ENCODE peak calls at places on chromosomes 11 and 22, in nine cellular contexts. I is MM.1S, W is GM23248, D is PC-3, Q is PC-9, N is HCT116, V is GM23338, Z is SK-N-SH, R is hepatocyte. P is an unnamed sample.

GRCh38 chr11:65390099-65390941 is 3.9 kb downstream of the FRMD8 start:
- DNase-seq in I (no peak), W (peak; percentile 62), D (no peak), Q (no peak), N (no peak), V (no peak), Z (no peak), R (no peak), P (no peak)

GRCh38 chr11:134223066-134223465 is 701 bp downstream of the NCAPD3 start:
- DNase-seq in I (no peak), W (peak; percentile 30), D (peak; percentile 15), Q (no peak), N (no peak), V (no peak), Z (no peak), R (no peak), P (no peak)

GRCh38 chr22:36134167-36134566 is 26.4 kb downstream of the APOL3 start:
- DNase-seq in I (no peak), W (no peak), D (no peak), Q (no peak), N (no peak), V (no peak), Z (no peak), R (no peak), P (no peak)

GRCh38 chr22:37556750-37557149 is 3.5 kb upstream of the CDC42EP1 start:
- DNase-seq in I (no peak), W (no peak), D (no peak), Q (no peak), N (no peak), V (peak; percentile 76), Z (no peak), R (no peak), P (peak; percentile 62)

GRCh38 chr11:122202161-122202950 is 86.3 kb upstream of the BLID start:
- DNase-seq in I (no peak), W (peak; percentile 90), D (peak; percentile 85), Q (no peak), N (peak; percentile 75), V (peak; percentile 40), Z (peak; percentile 16), R (peak; percentile 38), P (no peak)

GRCh38 chr11:34926101-34926830 is 9.8 kb downstream of the PDHX start:
- DNase-seq in I (peak; percentile 47), W (peak; percentile 80), D (peak; percentile 67), Q (peak; percentile 50), N (peak; percentile 33), V (peak; percentile 58), Z (peak; percentile 34), R (peak; percentile 51), P (peak; percentile 85)

GRCh38 chr11:110261195-110262140 is 34.9 kb downstream of the RDX start:
- DNase-seq in I (no peak), W (no peak), D (no peak), Q (no peak), N (no peak), V (no peak), Z (no peak), R (no peak), P (no peak)

GRCh38 chr11:133577403-133577802 is 45.1 kb upstream of the OPCML start:
- DNase-seq in I (no peak), W (no peak), D (no peak), Q (no peak), N (no peak), V (no peak), Z (no peak), R (no peak), P (no peak)

GRCh38 chr11:72782081-72782920 is 11.5 kb downstream of the STARD10 start:
- DNase-seq in I (no peak), W (no peak), D (no peak), Q (no peak), N (no peak), V (peak; percentile 71), Z (peak; percentile 61), R (peak; percentile 57), P (no peak)

GRCh38 chr11:1730230-1730629 is 20.2 kb downstream of the IFITM10 start:
- DNase-seq in I (no peak), W (no peak), D (no peak), Q (no peak), N (no peak), V (no peak), Z (no peak), R (no peak), P (no peak)
- H3K9me2 ChIP-seq in I (no peaks in the 10 kb centered on the region), W (no peaks in the 10 kb centered on the region), D (no peaks in the 10 kb centered on the region), Q (no peaks in the 10 kb centered on the region), N (no peaks in the 10 kb centered on the region), V (no peaks in the 10 kb centered on the region), Z (no peaks in the 10 kb centered on the region), R (no peaks in the 10 kb centered on the region), P (no peaks in the 10 kb centered on the region)

GRCh38 chr22:31329453-31330215 is 16.5 kb downstream of the PATZ1 start:
- DNase-seq in I (no peak), W (no peak), D (no peak), Q (no peak), N (no peak), V (no peak), Z (no peak), R (no peak), P (no peak)
- H3K9me2 ChIP-seq in I (no peaks in the 10 kb centered on the region), W (no peaks in the 10 kb centered on the region), D (no peaks in the 10 kb centered on the region), Q (no peaks in the 10 kb centered on the region), N (no peaks in the 10 kb centered on the region), V (no peaks in the 10 kb centered on the region), Z (no peaks in the 10 kb centered on the region), R (no peaks in the 10 kb centered on the region), P (no peaks in the 10 kb centered on the region)

GRCh38 chr11:126406368-126406767 is 50.9 kb downstream of the ST3GAL4 start:
- DNase-seq in I (no peak), W (no peak), D (no peak), Q (no peak), N (no peak), V (no peak), Z (no peak), R (no peak), P (no peak)

GRCh38 chr11:126405374-126405773 is 49.9 kb downstream of the ST3GAL4 start:
- DNase-seq in I (no peak), W (no peak), D (peak; percentile 92), Q (peak; percentile 90), N (peak; percentile 12), V (no peak), Z (no peak), R (no peak), P (no peak)

GRCh38 chr11:126407101-126407521 is 51.6 kb downstream of the ST3GAL4 start:
- DNase-seq in I (no peak), W (no peak), D (no peak), Q (no peak), N (no peak), V (no peak), Z (no peak), R (no peak), P (no peak)

GRCh38 chr11:126404367-126404766 is 48.9 kb downstream of the ST3GAL4 start:
- DNase-seq in I (no peak), W (peak; percentile 48), D (peak; percentile 66), Q (no peak), N (no peak), V (no peak), Z (no peak), R (no peak), P (no peak)

GRCh38 chr11:126405906-126406305 is 50.4 kb downstream of the ST3GAL4 start:
- DNase-seq in I (no peak), W (no peak), D (peak; percentile 90), Q (peak; percentile 94), N (peak; percentile 42), V (no peak), Z (no peak), R (no peak), P (no peak)
- H3K9me2 ChIP-seq in I (no peaks in the 10 kb centered on the region), W (no peaks in the 10 kb centered on the region), D (no peaks in the 10 kb centered on the region), Q (no peaks in the 10 kb centered on the region), N (no peaks in the 10 kb centered on the region), V (no peaks in the 10 kb centered on the region), Z (no peaks in the 10 kb centered on the region), R (no peaks in the 10 kb centered on the region), P (no peaks in the 10 kb centered on the region)

DNA sequence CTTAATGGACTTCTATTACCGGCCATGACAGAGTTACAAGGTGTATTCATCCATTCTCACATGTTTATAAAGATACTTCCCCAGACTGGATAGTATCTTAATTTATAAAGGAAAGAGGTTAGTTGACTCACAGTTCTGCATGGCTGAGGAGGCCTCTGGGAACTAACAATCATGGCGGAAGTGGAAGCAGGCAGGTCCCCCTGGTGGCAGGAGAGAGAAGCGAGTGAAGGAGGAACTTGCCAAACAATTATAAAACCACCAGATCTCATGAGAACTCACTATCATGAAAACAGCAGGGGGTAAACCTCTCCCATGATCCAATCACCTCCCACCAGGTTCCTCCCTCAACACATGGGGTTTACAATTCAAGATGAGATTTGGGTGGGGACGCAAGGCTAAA is 170.0 kb upstream of the PDGFD start:
- DNase-seq in I (no peak), W (peak; percentile 34), D (peak; percentile 39), Q (no peak), N (peak; percentile 7), V (peak; percentile 57), Z (no peak), R (peak; percentile 7), P (peak; percentile 97)
- H3K9me2 ChIP-seq in I (no peaks in the 10 kb centered on the region), W (no peaks in the 10 kb centered on the region), D (no peaks in the 10 kb centered on the region), Q (no peaks in the 10 kb centered on the region), N (no peaks in the 10 kb centered on the region), V (no peaks in the 10 kb centered on the region), Z (no peaks in the 10 kb centered on the region), R (no peaks in the 10 kb centered on the region), P (no peaks in the 10 kb centered on the region)

DNA sequence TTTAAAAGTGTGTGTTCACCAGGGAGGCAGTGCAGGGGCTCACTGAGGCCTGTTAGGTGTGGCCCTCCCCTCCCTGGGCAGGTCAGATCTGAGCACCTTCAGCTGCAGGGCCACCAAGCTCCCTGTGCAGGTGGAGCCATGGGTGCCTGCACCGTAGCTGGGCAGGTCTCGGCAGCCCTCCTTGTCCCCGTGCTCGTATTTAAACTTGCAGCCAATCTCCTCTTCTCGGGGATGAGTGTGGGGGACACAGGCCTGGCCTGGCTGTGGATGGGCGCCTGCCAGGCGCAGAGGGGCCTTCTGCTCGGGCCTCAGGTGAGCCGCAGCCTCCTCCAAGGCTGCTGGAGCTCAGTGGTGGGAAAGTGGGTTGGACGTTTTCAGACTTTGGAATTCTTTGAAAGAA is 19.1 kb downstream of the PHRF1 start:
- DNase-seq in I (no peak), W (no peak), D (no peak), Q (no peak), N (no peak), V (no peak), Z (no peak), R (no peak), P (no peak)
- H3K9me2 ChIP-seq in I (no peaks in the 10 kb centered on the region), W (no peaks in the 10 kb centered on the region), D (no peaks in the 10 kb centered on the region), Q (no peaks in the 10 kb centered on the region), N (no peaks in the 10 kb centered on the region), V (no peaks in the 10 kb centered on the region), Z (no peaks in the 10 kb centered on the region), R (no peaks in the 10 kb centered on the region), P (no peaks in the 10 kb centered on the region)

DNA sequence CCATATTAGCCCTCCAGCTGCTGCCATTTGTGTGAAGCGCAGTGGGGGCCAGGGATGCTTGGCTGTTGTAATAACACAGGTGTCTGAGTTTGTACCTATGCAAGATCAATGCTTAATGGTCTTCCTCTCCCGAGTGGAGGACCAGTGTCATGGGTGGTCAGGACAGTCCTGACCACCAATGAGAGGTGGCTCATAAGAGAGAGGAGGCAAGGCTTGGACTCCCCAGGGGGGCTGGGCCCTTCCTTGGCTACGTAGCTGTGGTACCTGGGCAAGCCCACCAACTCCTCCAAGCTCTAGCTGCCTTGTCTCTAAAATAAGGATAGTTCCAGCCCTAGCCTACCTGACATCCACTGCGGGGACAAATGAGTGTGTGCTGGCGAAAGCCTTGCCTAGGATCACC is 79.2 kb downstream of the OSBP2 start:
- DNase-seq in I (no peak), W (no peak), D (no peak), Q (no peak), N (no peak), V (no peak), Z (no peak), R (no peak), P (no peak)
- H3K9me2 ChIP-seq in I (no peaks in the 10 kb centered on the region), W (no peaks in the 10 kb centered on the region), D (no peaks in the 10 kb centered on the region), Q (no peaks in the 10 kb centered on the region), N (no peaks in the 10 kb centered on the region), V (no peaks in the 10 kb centered on the region), Z (no peaks in the 10 kb centered on the region), R (no peaks in the 10 kb centered on the region), P (no peaks in the 10 kb centered on the region)